ENCODE peak calls at places on chromosome X, in four cellular contexts. I is D721Med, G is NCI-H1105, F is transverse colon. T is an unnamed sample.

GRCh38 chrX:16578218-16578617 is 71.7 kb upstream of the S100G start:
- DNase-seq in F (no peak), G (no peak), I (no peak), T (no peak)

GRCh38 chrX:27078371-27078770 is 384.8 kb downstream of the PPP4R3C start:
- DNase-seq in I (no peak), F (no peak), G (no peak), T (no peak)

GRCh38 chrX:123964155-123964554 is 2.6 kb downstream of the STAG2 start:
- DNase-seq in F (no peak), I (no peak), G (no peak), T (no peak)

GRCh38 chrX:2710041-2710471 is 19.0 kb downstream of the CD99 start:
- DNase-seq in I (no peak), G (no peak), F (peak), T (peak)

GRCh38 chrX:35098419-35098818 is 155.8 kb downstream of the FAM47B start:
- DNase-seq in I (no peak), G (no peak), F (no peak), T (no peak)

GRCh38 chrX:108216862-108217571 is 125.4 kb downstream of the ATG4A start:
- DNase-seq in I (no peak), F (no peak), G (no peak), T (no peak)

GRCh38 chrX:26889574-26889973 is 573.6 kb downstream of the PPP4R3C start:
- DNase-seq in I (no peak), G (no peak), F (no peak), T (no peak)

GRCh38 chrX:97907791-97908190 is 1024.1 kb downstream of the RPA4 start:
- DNase-seq in I (no peak), F (no peak), G (no peak), T (no peak)

GRCh38 chrX:100979881-100980607 is 10.5 kb downstream of the ARL13A start:
- DNase-seq in F (no peak), G (no peak), I (no peak), T (no peak)

GRCh38 chrX:139967300-139967699 is 2.0 kb upstream of the CXorf66 start:
- DNase-seq in I (no peak), G (no peak), F (peak), T (peak)

GRCh38 chrX:153382563-153383482 is 18.3 kb downstream of the PNMA6E start:
- DNase-seq in F (no peak), I (no peak), G (no peak), T (no peak)

GRCh38 chrX:103211012-103211715 is 3.7 kb upstream of the BEX4 start:
- DNase-seq in G (peak), I (no peak), F (peak), T (no peak)

GRCh38 chrX:25011589-25012432 is 4.0 kb downstream of the ARX start:
- DNase-seq in F (no peak), I (no peak), G (no peak), T (no peak)

GRCh38 chrX:45801554-45801953 is 600.9 kb upstream of the DIPK2B start:
- DNase-seq in I (no peak), F (no peak), G (no peak), T (no peak)

GRCh38 chrX:129976441-129976840 is 6.0 kb upstream of the BCORL1 start:
- DNase-seq in I (no peak), G (no peak), F (no peak), T (no peak)

GRCh38 chrX:16826207-16826606 is 39.9 kb downstream of the TXLNG start:
- DNase-seq in G (peak), I (no peak), F (no peak), T (no peak)

GRCh38 chrX:38646129-38646528 is 84.8 kb downstream of the TSPAN7 start:
- DNase-seq in I (no peak), G (no peak), F (no peak), T (no peak)

GRCh38 chrX:41067721-41068120 is 17.5 kb upstream of the USP9X start:
- DNase-seq in G (no peak), F (no peak), I (no peak), T (no peak)

GRCh38 chrX:8914636-8915035 is 113.5 kb upstream of the FAM9A start:
- DNase-seq in G (no peak), I (no peak), F (no peak), T (no peak)

GRCh38 chrX:13669246-13669689 is 16.3 kb downstream of the TCEANC start:
- DNase-seq in F (peak), I (no peak), G (no peak), T (peak)

GRCh38 chrX:150773117-150773516 is 79.9 kb downstream of the MTMR1 start:
- DNase-seq in I (no peak), G (no peak), F (no peak), T (no peak)

GRCh38 chrX:23904096-23904495 is 3.6 kb downstream of the APOO start:
- DNase-seq in G (no peak), F (no peak), I (no peak), T (no peak)

GRCh38 chrX:9997524-9997923 is 30.4 kb downstream of the CLDN34 start:
- DNase-seq in F (no peak), I (no peak), G (no peak), T (no peak)

GRCh38 chrX:129648514-129649267 is 6.1 kb downstream of the APLN start:
- DNase-seq in G (no peak), F (no peak), I (no peak), T (no peak)

GRCh38 chrX:30278365-30278764 is 30.8 kb downstream of the NR0B1 start:
- DNase-seq in G (no peak), F (no peak), I (no peak), T (no peak)

GRCh38 chrX:108306086-108306485 is 132.1 kb downstream of the COL4A6 start:
- DNase-seq in G (no peak), I (no peak), F (no peak), T (no peak)

GRCh38 chrX:40176256-40176978 is 78.7 kb upstream of the BCOR start:
- DNase-seq in F (peak), I (no peak), G (peak), T (peak)

GRCh38 chrX:108261541-108262218 is 170.1 kb downstream of the ATG4A start:
- DNase-seq in F (no peak), I (no peak), G (no peak), T (no peak)